ENCODE peak calls at places on chromosomes 11 and 22, in five cellular contexts. U is HCT116, K is IMR-90, Q is neural progenitor cell, F is GM12878. I is an unnamed sample.

GRCh38 chr22:20578707-20579106 is 71.3 kb downstream of the MED15 start:
- DNase-seq in U (no peak), K (no peak), F (no peak), Q (no peak), I (no peak)

GRCh38 chr11:122267602-122268001 is 151.6 kb upstream of the BLID start:
- DNase-seq in K (peak), F (no peak), Q (no peak), U (no peak), I (no peak)

GRCh38 chr22:50498322-50498861 is 9.1 kb downstream of the LMF2 start:
- DNase-seq in Q (peak), U (peak), F (no peak), K (peak), I (peak)

GRCh38 chr22:48585916-48586798 is 1241.5 kb downstream of the BRD1 start:
- DNase-seq in U (no peak), K (no peak), F (no peak), Q (peak), I (no peak)

GRCh38 chr11:455566-456147 is 5.6 kb downstream of the PTDSS2 start:
- DNase-seq in K (no peak), F (no peak), Q (no peak), U (no peak), I (no peak)

GRCh38 chr22:37621352-37621860 is 12.8 kb downstream of the GGA1 start:
- DNase-seq in Q (no peak), F (no peak), K (no peak), U (no peak), I (no peak)

GRCh38 chr11:1478011-1478410 is 8.6 kb downstream of the MOB2 start:
- DNase-seq in U (no peak), F (no peak), Q (no peak), K (no peak), I (no peak)

GRCh38 chr22:21041937-21042336 is 3.8 kb upstream of the LRRC74B start:
- DNase-seq in U (no peak), F (no peak), Q (no peak), K (peak), I (no peak)

GRCh38 chr11:106937113-106937512 is 81.2 kb downstream of the GUCY1A2 start:
- DNase-seq in U (no peak), Q (no peak), F (no peak), K (no peak), I (no peak)

GRCh38 chr22:40908895-40909294 is 42.3 kb upstream of the RBX1 start:
- DNase-seq in Q (no peak), U (no peak), K (no peak), F (no peak), I (no peak)

GRCh38 chr11:64244107-64244506 is 2.6 kb downstream of the PPP1R14B start:
- DNase-seq in F (no peak), K (no peak), U (no peak), Q (no peak), I (no peak)

GRCh38 chr22:22720201-22720723 is 75.8 kb downstream of the GGTLC2 start:
- DNase-seq in K (peak), F (peak), Q (peak), U (peak), I (peak)

GRCh38 chr22:30717331-30717921 is 22.8 kb downstream of the OSBP2 start:
- DNase-seq in Q (no peak), F (no peak), U (peak), K (peak), I (no peak)

GRCh38 chr22:44193537-44193896 is 12.8 kb downstream of the PARVG start:
- DNase-seq in F (no peak), K (no peak), U (no peak), Q (no peak), I (no peak)

GRCh38 chr11:72519220-72519881 is 85.0 kb upstream of the CLPB start:
- DNase-seq in F (no peak), U (no peak), K (peak), Q (no peak), I (no peak)

GRCh38 chr22:35523167-35523928 is 17.3 kb upstream of the RASD2 start:
- DNase-seq in F (no peak), Q (no peak), K (no peak), U (no peak), I (no peak)

GRCh38 chr11:8249482-8249881 is 14.2 kb downstream of the LMO1 start:
- DNase-seq in Q (no peak), F (no peak), K (no peak), U (no peak), I (no peak)

GRCh38 chr22:35661377-35661937 is 13.2 kb downstream of the APOL6 start:
- DNase-seq in K (peak), F (no peak), Q (no peak), U (no peak), I (no peak)

GRCh38 chr11:125062931-125063428 is at the start of gene SLC37A2:
- DNase-seq in F (peak), U (no peak), K (peak), Q (peak), I (peak)

GRCh38 chr11:134052988-134053945 is 15.6 kb upstream of the JAM3 start:
- DNase-seq in U (no peak), Q (no peak), K (no peak), F (no peak), I (no peak)

DNA sequence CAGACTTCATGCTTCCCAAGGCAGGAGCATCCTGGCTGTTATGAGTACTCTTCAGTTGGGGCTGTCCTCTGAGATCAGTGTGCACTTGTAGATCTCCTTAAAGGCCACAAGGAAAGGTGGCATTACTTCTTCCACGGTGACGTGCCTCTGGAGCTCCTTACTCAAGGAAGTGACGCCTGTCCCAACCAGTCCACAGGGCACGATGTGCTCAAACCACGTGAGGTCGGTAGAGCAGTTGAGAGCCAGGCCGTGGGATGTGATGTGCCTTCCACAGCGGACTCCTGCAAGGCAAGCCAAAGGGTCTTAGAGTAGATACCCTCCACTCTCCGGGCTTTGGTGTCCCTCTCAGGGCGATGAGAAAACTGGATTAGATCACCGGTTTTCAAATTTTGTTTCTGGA is 1.4 kb downstream of the LIPT2 start:
- DNase-seq in U (no peak), F (no peak), K (no peak), Q (no peak), I (no peak)
- H2AFZ ChIP-seq in U (no peak), F (no peak), K (peak), Q (peak), I (no peak)

DNA sequence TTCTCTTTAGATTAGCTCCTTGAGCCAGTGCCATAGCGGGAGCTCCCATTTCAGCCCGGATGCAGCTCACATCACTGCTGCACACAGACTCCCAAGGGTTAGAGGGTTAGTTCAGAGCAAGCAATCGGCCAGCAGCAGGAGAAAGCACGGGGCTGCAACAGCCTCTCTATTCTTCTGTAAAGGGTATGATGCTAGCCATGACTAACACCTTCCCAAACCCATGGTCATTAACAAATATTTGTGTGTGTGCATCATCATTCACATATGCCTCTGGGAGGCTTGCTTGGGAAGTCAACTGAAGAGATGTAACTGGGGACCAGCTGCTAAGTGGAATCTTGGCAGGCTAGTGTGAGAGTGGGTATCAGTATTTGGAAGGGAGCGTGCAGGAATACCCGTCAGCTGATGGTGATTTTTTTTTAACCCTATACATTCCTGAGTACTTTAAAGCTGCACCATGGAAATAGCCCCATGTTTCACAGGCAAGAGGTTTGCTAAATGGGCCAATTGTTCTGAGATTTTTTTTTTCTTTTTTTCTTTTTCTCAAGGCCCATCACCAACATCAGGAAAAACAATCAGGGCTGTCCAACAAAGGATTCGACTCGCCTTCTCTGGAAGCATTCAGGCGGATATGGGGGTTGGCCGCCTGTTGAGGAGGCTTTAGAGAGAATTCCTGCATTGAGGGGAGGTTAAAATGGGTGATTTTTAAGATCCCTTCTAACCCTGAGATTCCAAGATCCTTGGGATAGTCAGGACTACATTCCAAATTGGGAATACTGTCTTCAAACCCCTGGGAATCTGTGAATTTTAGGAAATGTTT is 33.2 kb upstream of the CCDC89 start:
- DNase-seq in F (no peak), U (peak), K (peak), Q (peak), I (peak)
- H2AFZ ChIP-seq in F (no peak), U (no peak), K (peak), Q (peak), I (no peak)

GRCh38 chr11:128830290-128830813 is 36.7 kb downstream of the KCNJ1 start:
- DNase-seq in U (no peak), Q (no peak), F (peak), K (no peak), I (no peak)

GRCh38 chr11:128824199-128825049 is 42.7 kb downstream of the KCNJ1 start:
- DNase-seq in U (no peak), F (no peak), K (no peak), Q (no peak), I (no peak)

GRCh38 chr11:128825050-128825806 is 41.9 kb downstream of the KCNJ1 start:
- DNase-seq in K (no peak), U (no peak), F (no peak), Q (no peak), I (no peak)

GRCh38 chr11:128828350-128828749 is 38.7 kb downstream of the KCNJ1 start:
- DNase-seq in K (peak), Q (no peak), U (no peak), F (no peak), I (no peak)

DNA sequence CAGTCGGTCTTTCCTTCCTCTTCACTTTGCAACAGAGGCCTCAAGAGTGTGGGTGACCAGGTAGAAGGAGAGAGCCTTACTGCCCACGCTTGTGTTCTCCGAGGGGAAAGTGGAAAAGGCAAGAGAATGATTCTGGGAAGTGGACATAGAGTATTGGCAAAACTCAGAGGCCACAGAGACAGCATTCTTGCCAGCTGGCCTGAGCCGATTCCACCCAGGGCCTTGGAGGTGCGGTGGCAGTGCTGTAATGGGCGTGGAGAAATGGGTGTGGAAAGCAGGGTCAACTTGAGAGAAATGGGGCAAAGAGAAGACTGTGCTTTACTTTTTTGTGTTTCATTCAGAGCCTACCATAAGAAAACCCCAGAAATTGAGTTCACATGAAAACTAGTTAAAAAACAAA is 39.6 kb downstream of the KCNJ1 start:
- DNase-seq in K (no peak), F (no peak), U (no peak), Q (no peak), I (no peak)
- H2AFZ ChIP-seq in K (peak), F (no peak), U (no peak), Q (no peak), I (no peak)

GRCh38 chr22:16609548-16610261 is 17.1 kb upstream of the CCT8L2 start:
- DNase-seq in K (no peak), U (no peak), F (no peak), Q (no peak), I (no peak)
- H2AFZ ChIP-seq in K (no peak), U (no peak), F (no peak), Q (no peak), I (no peak)

GRCh38 chr22:45265546-45265945 is 19.2 kb upstream of the UPK3A start:
- DNase-seq in F (no peak), U (no peak), K (no peak), Q (no peak), I (no peak)

GRCh38 chr22:45262195-45262930 is 21.7 kb upstream of the KIAA0930 start:
- DNase-seq in K (no peak), F (no peak), U (no peak), Q (no peak), I (no peak)

GRCh38 chr22:45262931-45263789 is 21.6 kb upstream of the UPK3A start:
- DNase-seq in K (no peak), U (no peak), Q (no peak), F (peak), I (no peak)

GRCh38 chr22:45261407-45262088 is 20.9 kb upstream of the KIAA0930 start:
- DNase-seq in Q (no peak), K (no peak), U (no peak), F (no peak), I (no peak)

GRCh38 chr22:45263790-45264269 is 20.9 kb upstream of the UPK3A start:
- DNase-seq in F (no peak), Q (peak), K (peak), U (peak), I (peak)
- H2AFZ ChIP-seq in F (peak), Q (no peak), K (peak), U (peak), I (no peak)